ENCODE peak calls at places on chromosomes 16 and 17, in nine cellular contexts. C is lung, G is neural crest cell, X is ovary, N is PC-3, P is Peyer's patch, O is fibroblast of pulmonary artery, Y is endothelial cell, Z is tibial artery. B is an unnamed sample.

GRCh38 chr17:7336240-7337175 is at the start of gene ACAP1:
- DNase-seq in Z (no peak), G (no peak), O (no peak), Y (peak), X (no peak), C (no peak), N (no peak), P (peak), B (peak)

GRCh38 chr17:1013729-1014090 is 16.8 kb downstream of the TIMM22 start:
- DNase-seq in P (no peak), C (no peak), Y (no peak), G (no peak), O (no peak), N (no peak), X (no peak), Z (no peak), B (no peak)

GRCh38 chr16:82882982-82883863 is 256.5 kb downstream of the CDH13 start:
- DNase-seq in X (no peak), G (no peak), Z (no peak), C (no peak), O (no peak), N (no peak), P (no peak), Y (no peak), B (no peak)

GRCh38 chr17:49361129-49361901 is 735 bp downstream of the ZNF652 start:
- DNase-seq in C (peak), G (peak), Y (no peak), N (peak), O (peak), P (peak), Z (no peak), X (no peak), B (peak)

GRCh38 chr16:72299684-72300243 is 127.8 kb upstream of the PMFBP1 start:
- DNase-seq in C (no peak), Y (no peak), G (no peak), Z (no peak), X (no peak), N (no peak), O (no peak), P (no peak), B (no peak)

GRCh38 chr17:40069751-40070643 is 7.2 kb downstream of the THRA start:
- DNase-seq in C (no peak), Z (no peak), Y (no peak), P (peak), G (no peak), N (peak), X (peak), O (peak), B (no peak)

GRCh38 chr16:89395150-89396142 is 94.9 kb downstream of the ANKRD11 start:
- DNase-seq in G (no peak), P (peak), Z (peak), X (peak), N (peak), O (peak), C (peak), Y (no peak), B (no peak)

GRCh38 chr16:85652431-85653221 is 36.1 kb downstream of the GINS2 start:
- DNase-seq in Y (no peak), O (peak), Z (peak), P (no peak), N (peak), X (peak), G (peak), C (peak), B (no peak)

GRCh38 chr17:77182205-77182604 is 41.4 kb downstream of the SEC14L1 start:
- DNase-seq in P (no peak), X (no peak), G (no peak), Y (no peak), Z (no peak), O (peak), N (no peak), C (no peak), B (peak)

GRCh38 chr16:89764711-89765201 is 43.4 kb downstream of the ZNF276 start:
- DNase-seq in N (no peak), O (no peak), Y (no peak), X (no peak), C (peak), G (no peak), P (peak), Z (peak), B (peak)

GRCh38 chr17:77475012-77475976 is 334.5 kb downstream of the SEC14L1 start:
- DNase-seq in Y (no peak), O (peak), G (no peak), C (no peak), P (peak), X (peak), N (no peak), Z (no peak), B (no peak)

GRCh38 chr17:57677858-57678257 is 67.2 kb downstream of the CCDC182 start:
- DNase-seq in O (no peak), P (no peak), G (no peak), C (no peak), N (no peak), Z (no peak), Y (no peak), X (no peak), B (no peak)

GRCh38 chr17:55265434-55266021 is 768 bp downstream of the HLF start:
- DNase-seq in Y (peak), P (no peak), C (no peak), G (no peak), O (no peak), X (peak), N (no peak), Z (no peak), B (peak)

GRCh38 chr16:57863434-57864160 is 61.3 kb upstream of the KIFC3 start:
- DNase-seq in G (peak), Z (peak), X (peak), N (peak), P (no peak), C (peak), Y (peak), O (peak), B (no peak)
- TF ChIP-seq CTCF in G (peak), Z (peak), X (no peak), N (peak), P (peak), C (peak), Y (no peak), O (peak), B (peak)

GRCh38 chr17:81701288-81702071 is 1.7 kb upstream of the MRPL12 start:
- DNase-seq in X (no peak), N (peak), C (no peak), O (no peak), G (no peak), Z (no peak), Y (no peak), P (no peak), B (no peak)
- TF ChIP-seq CTCF in X (no peak), N (peak), C (no peak), O (no peak), G (no peak), Z (no peak), Y (no peak), P (peak), B (peak)

GRCh38 chr16:57711993-57712392 is 17.4 kb downstream of the DRC7 start:
- DNase-seq in Y (no peak), Z (no peak), P (no peak), G (no peak), N (no peak), O (no peak), X (no peak), C (no peak), B (no peak)

GRCh38 chr16:57711331-57711730 is 16.7 kb downstream of the DRC7 start:
- DNase-seq in Y (no peak), X (no peak), N (no peak), Z (no peak), C (no peak), P (no peak), O (no peak), G (no peak), B (no peak)

GRCh38 chr16:57709663-57710062 is 15.1 kb downstream of the DRC7 start:
- DNase-seq in C (no peak), Y (no peak), N (no peak), X (no peak), Z (no peak), P (no peak), O (no peak), G (no peak), B (no peak)

GRCh38 chr16:57708168-57708567 is 13.6 kb downstream of the DRC7 start:
- DNase-seq in X (no peak), O (no peak), N (no peak), P (no peak), G (no peak), Y (no peak), Z (no peak), C (no peak), B (no peak)

DNA sequence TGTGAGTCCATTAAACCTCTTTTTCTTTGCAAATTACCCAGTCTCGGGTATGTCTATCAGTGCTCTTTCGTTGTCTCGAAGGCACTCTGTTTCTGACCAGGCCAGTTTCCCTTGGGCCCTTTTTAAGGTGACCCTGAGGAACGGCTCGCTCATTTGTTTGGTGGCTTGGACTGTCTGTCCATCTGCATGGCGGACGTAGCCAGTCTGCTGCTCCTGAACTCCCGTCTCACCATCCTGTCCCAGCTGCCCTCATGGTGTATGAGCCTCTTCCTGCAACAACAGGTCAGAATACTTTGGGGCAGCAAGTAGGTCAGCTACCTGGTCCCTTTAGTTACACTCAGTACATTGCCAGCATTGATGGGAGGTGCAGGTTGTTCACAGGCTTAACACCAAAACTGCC is 19.0 kb downstream of the DRC7 start:
- DNase-seq in Y (no peak), Z (no peak), N (no peak), O (no peak), C (no peak), X (no peak), G (no peak), P (no peak), B (no peak)
- TF ChIP-seq CTCF in Y (no peak), Z (no peak), N (no peak), O (no peak), C (no peak), X (no peak), G (no peak), P (no peak), B (no peak)

DNA sequence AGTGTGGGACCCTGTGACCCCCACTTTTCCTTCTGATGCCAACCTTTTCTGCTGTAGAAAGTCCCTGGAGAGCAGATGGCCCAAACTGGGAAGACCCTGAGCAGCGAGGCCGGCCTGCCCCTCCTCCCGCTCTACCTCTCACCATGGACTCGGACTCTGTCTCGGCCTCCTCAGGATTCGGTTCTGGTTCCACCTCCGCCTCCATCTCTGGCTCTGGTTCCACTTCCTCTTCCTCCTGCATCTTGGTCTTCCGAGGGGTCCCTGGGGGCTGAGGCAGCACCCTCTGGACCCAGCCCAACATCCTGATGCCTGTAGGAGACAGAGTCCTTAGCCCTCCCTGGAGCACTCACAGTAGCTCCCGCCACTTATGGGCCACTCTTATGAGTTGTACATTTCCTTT is 3.9 kb downstream of the CNGB1 start:
- DNase-seq in G (no peak), Z (no peak), O (no peak), Y (no peak), C (no peak), P (no peak), X (no peak), N (no peak), B (no peak)
- TF ChIP-seq CTCF in G (no peak), Z (no peak), O (no peak), Y (no peak), C (no peak), P (no peak), X (no peak), N (no peak), B (no peak)

GRCh38 chr17:75096082-75096625 is 8.4 kb downstream of the SLC16A5 start:
- DNase-seq in G (no peak), C (peak), X (no peak), O (peak), Z (peak), Y (no peak), P (no peak), N (peak), B (peak)
- TF ChIP-seq CTCF in G (no peak), C (no peak), X (no peak), O (no peak), Z (no peak), Y (no peak), P (no peak), N (no peak), B (no peak)

DNA sequence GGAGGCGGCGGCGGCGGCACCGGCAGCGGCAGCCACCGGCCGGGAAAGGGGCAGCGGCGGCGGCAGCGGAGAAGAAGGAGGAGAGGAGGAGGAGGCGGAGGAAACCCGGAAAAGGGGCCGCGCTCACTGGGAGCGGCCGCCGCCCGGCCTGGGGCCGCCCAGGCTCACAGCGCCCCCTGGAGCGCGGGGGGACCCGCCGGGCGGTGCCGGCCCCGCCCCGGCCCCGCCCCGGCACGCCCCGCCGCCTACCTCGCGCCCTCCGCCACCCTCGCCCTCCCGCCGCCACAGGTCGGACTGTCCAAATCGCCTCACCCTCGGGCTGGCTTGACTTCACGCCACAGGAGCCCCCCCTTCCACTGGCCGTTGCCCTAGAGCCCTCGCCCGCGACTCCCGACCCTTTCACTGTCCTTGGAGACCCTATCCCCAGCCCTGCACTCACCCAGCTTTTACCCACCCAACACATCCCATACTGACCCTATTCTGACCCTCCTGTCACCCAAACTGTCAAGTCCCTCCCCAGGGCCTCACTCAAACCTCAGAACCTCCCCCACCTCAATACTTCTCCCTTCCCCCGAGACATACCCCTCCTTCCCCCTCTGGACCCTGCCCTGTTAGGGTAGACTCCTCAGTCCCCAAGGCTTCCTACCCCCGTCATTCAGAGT is at the start of gene CSNK2A2:
- DNase-seq in Z (peak), N (peak), C (peak), O (peak), Y (peak), G (peak), X (peak), P (peak), B (peak)
- TF ChIP-seq CTCF in Z (peak), N (no peak), C (peak), O (no peak), Y (no peak), G (peak), X (no peak), P (peak), B (peak)

GRCh38 chr16:50821586-50821985 is 79.7 kb downstream of the CYLD start:
- DNase-seq in X (no peak), O (no peak), C (no peak), N (peak), Z (no peak), P (no peak), G (no peak), Y (no peak), B (no peak)
- TF ChIP-seq CTCF in X (no peak), O (no peak), C (no peak), N (peak), Z (no peak), P (no peak), G (no peak), Y (no peak), B (no peak)

GRCh38 chr16:794853-795466 is 5.6 kb downstream of the GNG13 start:
- DNase-seq in C (no peak), O (no peak), X (no peak), G (no peak), P (no peak), Y (no peak), N (no peak), Z (no peak), B (no peak)
- TF ChIP-seq CTCF in C (no peak), O (no peak), X (no peak), G (no peak), P (no peak), Y (no peak), N (no peak), Z (no peak), B (no peak)

B was measured in GM10248.